ENCODE peak calls at places on chromosomes 13 and 19, in six cellular contexts. R is pancreas, V is AG10803, G is esophagus squamous epithelium, U is HFF-Myc, W is breast epithelium. K is an unnamed sample.

GRCh38 chr19:6312018-6312417 is 21.4 kb downstream of the ACER1 start:
- DNase-seq in R (no peak), V (no peak), G (no peak), U (no peak), W (no peak), K (no peak)

GRCh38 chr13:112999414-113000177 is 30.6 kb downstream of the MCF2L start:
- DNase-seq in R (no peak), V (no peak), G (no peak), U (no peak), W (no peak), K (no peak)

GRCh38 chr13:109760951-109761350 is 25.4 kb downstream of the IRS2 start:
- DNase-seq in R (no peak), V (no peak), G (no peak), U (no peak), W (no peak), K (no peak)

GRCh38 chr19:42555317-42555716 is 27.0 kb upstream of the CEACAM1 start:
- DNase-seq in R (no peak), V (no peak), G (no peak), U (no peak), W (no peak), K (no peak)

GRCh38 chr19:48663667-48664066 is 9.2 kb downstream of the NTN5 start:
- DNase-seq in R (no peak), V (no peak), G (no peak), U (no peak), W (no peak), K (no peak)

GRCh38 chr13:36345438-36346221 is 564 bp downstream of the SPART start:
- DNase-seq in R (peak; percentile 33), V (peak; percentile 91), G (no peak), U (no peak), W (peak; percentile 68), K (peak; percentile 53)

GRCh38 chr13:100977841-100978240 is 303.2 kb upstream of the TMTC4 start:
- DNase-seq in R (no peak), V (no peak), G (no peak), U (no peak), W (no peak), K (no peak)

GRCh38 chr13:72808917-72809500 is 27.1 kb downstream of the PIBF1 start:
- DNase-seq in R (no peak), V (peak; percentile 4), G (no peak), U (no peak), W (no peak), K (no peak)

GRCh38 chr13:76928456-76928855 is 19.9 kb upstream of the ACOD1 start:
- DNase-seq in R (no peak), V (no peak), G (no peak), U (no peak), W (no peak), K (no peak)

GRCh38 chr13:78875792-78876580 is 217.0 kb upstream of the OBI1 start:
- DNase-seq in R (no peak), V (no peak), G (no peak), U (no peak), W (no peak), K (no peak)

GRCh38 chr19:11499890-11500420 is 5.7 kb downstream of the ZNF653 start:
- DNase-seq in R (no peak), V (no peak), G (no peak), U (no peak), W (no peak), K (no peak)

GRCh38 chr19:14062558-14062855 is 631 bp upstream of the PALM3 start:
- DNase-seq in R (no peak), V (no peak), G (no peak), U (no peak), W (no peak), K (no peak)

GRCh38 chr13:84339456-84339855 is 457.2 kb upstream of the SLITRK1 start:
- DNase-seq in R (no peak), V (peak; percentile 1), G (no peak), U (no peak), W (no peak), K (no peak)

GRCh38 chr13:98370806-98371553 is 193.9 kb upstream of the RNF113B start:
- DNase-seq in R (peak; percentile 54), V (peak; percentile 96), G (no peak), U (peak; percentile 77), W (no peak), K (no peak)

GRCh38 chr13:107790360-107790759 is 425.0 kb downstream of the LIG4 start:
- DNase-seq in R (no peak), V (no peak), G (no peak), U (no peak), W (no peak), K (no peak)

GRCh38 chr13:72952529-72953141 is 106.2 kb upstream of the KLF5 start:
- DNase-seq in R (peak; percentile 47), V (no peak), G (no peak), U (no peak), W (no peak), K (no peak)

GRCh38 chr13:50322006-50322405 is 306.8 kb downstream of the KCNRG start:
- DNase-seq in R (no peak), V (no peak), G (no peak), U (no peak), W (no peak), K (no peak)

GRCh38 chr19:29098863-29099481 is 114.0 kb downstream of the UQCRFS1 start:
- DNase-seq in R (no peak), V (peak; percentile 95), G (no peak), U (peak; percentile 9), W (peak; percentile 24), K (no peak)

GRCh38 chr13:67147257-67148218 is 82.6 kb downstream of the PCDH9 start:
- DNase-seq in R (no peak), V (peak; percentile 58), G (no peak), U (peak; percentile 20), W (no peak), K (no peak)

GRCh38 chr19:1882089-1882785 is 3.1 kb downstream of the ABHD17A start:
- DNase-seq in R (no peak), V (no peak), G (no peak), U (no peak), W (no peak), K (no peak)

GRCh38 chr13:39765801-39766463 is 110.5 kb downstream of the COG6 start:
- DNase-seq in R (peak; percentile 31), V (peak; percentile 56), G (no peak), U (no peak), W (peak; percentile 88), K (peak; percentile 9)

GRCh38 chr13:34017231-34017630 is 199.3 kb downstream of the RFC3 start:
- DNase-seq in R (no peak), V (no peak), G (no peak), U (no peak), W (no peak), K (no peak)

GRCh38 chr19:3008994-3009393 is 20.1 kb downstream of the TLE2 start:
- DNase-seq in R (no peak), V (no peak), G (no peak), U (no peak), W (no peak), K (no peak)

GRCh38 chr13:43805071-43805468 is 18.3 kb upstream of the ENOX1 start:
- DNase-seq in R (no peak), V (peak; percentile 79), G (no peak), U (no peak), W (no peak), K (no peak)

GRCh38 chr13:43095771-43096719 is 72.7 kb downstream of the DNAJC15 start:
- DNase-seq in R (no peak), V (peak; percentile 17), G (no peak), U (no peak), W (no peak), K (no peak)

GRCh38 chr13:110713981-110714797 is 689 bp downstream of the ING1 start:
- DNase-seq in R (peak; percentile 62), V (no peak), G (no peak), U (no peak), W (peak; percentile 48), K (peak; percentile 58)

GRCh38 chr19:33492090-33492489 is 29.5 kb downstream of the PEPD start:
- DNase-seq in R (no peak), V (no peak), G (no peak), U (no peak), W (no peak), K (no peak)

GRCh38 chr13:112729408-112729807 is 39.6 kb downstream of the ATP11A start:
- DNase-seq in R (no peak), V (no peak), G (no peak), U (no peak), W (no peak), K (no peak)

GRCh38 chr19:23286477-23286876 is 36.3 kb upstream of the ZNF724 start:
- DNase-seq in R (no peak), V (no peak), G (no peak), U (no peak), W (no peak), K (no peak)

GRCh38 chr19:23281663-23282276 is 31.6 kb upstream of the ZNF724 start:
- DNase-seq in R (no peak), V (no peak), G (no peak), U (no peak), W (no peak), K (no peak)

GRCh38 chr19:23287620-23288019 is 37.4 kb upstream of the ZNF724 start:
- DNase-seq in R (no peak), V (no peak), G (no peak), U (no peak), W (no peak), K (no peak)

GRCh38 chr19:23285948-23286347 is 35.8 kb upstream of the ZNF724 start:
- DNase-seq in R (no peak), V (no peak), G (no peak), U (no peak), W (no peak), K (no peak)

GRCh38 chr19:23283925-23284324 is 33.7 kb upstream of the ZNF724 start:
- DNase-seq in R (peak; percentile 60), V (peak; percentile 18), G (no peak), U (no peak), W (peak; percentile 27), K (peak; percentile 40)
- TF ChIP-seq CTCF in R (peak; percentile 52), V (peak; percentile 54), G (peak; percentile 38), U (peak; percentile 37), W (peak; percentile 50), K (peak; percentile 43)

GRCh38 chr19:15841875-15842569 is 26.6 kb upstream of the OR10H1 start:
- DNase-seq in R (no peak), V (no peak), G (no peak), U (no peak), W (no peak), K (no peak)
- TF ChIP-seq CTCF in R (no peak), V (no peak), G (no peak), U (no peak), W (no peak), K (no peak)

GRCh38 chr13:24050796-24051715 is 109.5 kb upstream of the SPATA13 start:
- DNase-seq in R (no peak), V (no peak), G (no peak), U (no peak), W (no peak), K (no peak)

GRCh38 chr13:24050292-24050711 is 110.2 kb upstream of the SPATA13 start:
- DNase-seq in R (peak; percentile 45), V (peak; percentile 66), G (no peak), U (peak; percentile 52), W (peak; percentile 49), K (no peak)

GRCh38 chr13:24053505-24054251 is 106.8 kb upstream of the SPATA13 start:
- DNase-seq in R (peak; percentile 80), V (peak; percentile 50), G (no peak), U (peak; percentile 29), W (peak; percentile 41), K (peak; percentile 57)

GRCh38 chr13:24052547-24052981 is 108.0 kb upstream of the SPATA13 start:
- DNase-seq in R (no peak), V (peak; percentile 80), G (no peak), U (no peak), W (no peak), K (no peak)
- TF ChIP-seq CTCF in R (no peak), V (peak; percentile 18), G (no peak), U (peak; percentile 6), W (no peak), K (no peak)

GRCh38 chr19:53308339-53308811 is 25.2 kb upstream of the ZNF845 start:
- DNase-seq in R (no peak), V (no peak), G (no peak), U (no peak), W (no peak), K (no peak)
- TF ChIP-seq CTCF in R (no peak), V (peak; percentile 11), G (no peak), U (peak; percentile 28), W (peak; percentile 40), K (peak; percentile 28)